ENCODE peak calls at places on chromosomes 12 and 14, in six cellular contexts. D is esophagus squamous epithelium; C is stimulated activated CD4-positive, alpha-beta T cell treated with anti-CD3 and anti-CD28 coated beads, Interleukin-4, amount 100 ng/mL, for 48 hours; R is natural killer cell; U is testis; T is skeletal muscle cell. S is an unnamed sample.

GRCh38 chr14:89387922-89388685 is 28.9 kb downstream of the FOXN3 start:
- DNase-seq in D (no peak), C (no peak), R (no peak), T (no peak), U (no peak), S (no peak)

GRCh38 chr14:54450535-54450934 is 9.4 kb upstream of the CNIH1 start:
- DNase-seq in D (no peak), C (no peak), U (no peak), R (no peak), T (no peak), S (no peak)

GRCh38 chr14:58732387-58732786 is 94.6 kb downstream of the DACT1 start:
- DNase-seq in D (no peak), T (no peak), C (peak; percentile 24), R (no peak), U (no peak), S (no peak)

GRCh38 chr14:73238262-73238852 is 1.1 kb downstream of the PAPLN start:
- DNase-seq in U (no peak), R (no peak), D (no peak), T (peak; percentile 68), C (no peak), S (no peak)

GRCh38 chr12:28958553-28959195 is 190.4 kb upstream of the FAR2 start:
- DNase-seq in U (no peak), R (no peak), T (no peak), C (no peak), D (no peak), S (no peak)

GRCh38 chr12:12700249-12700648 is 4.3 kb upstream of the GPR19 start:
- DNase-seq in U (no peak), C (no peak), T (no peak), R (no peak), D (no peak), S (no peak)

GRCh38 chr12:40158592-40159111 is 52.8 kb upstream of the SLC2A13 start:
- DNase-seq in T (peak; percentile 21), D (no peak), U (no peak), C (no peak), R (no peak), S (no peak)

GRCh38 chr12:47912575-47912974 is 7.8 kb upstream of the VDR start:
- DNase-seq in T (no peak), R (no peak), D (no peak), C (no peak), U (no peak), S (no peak)

GRCh38 chr14:61562321-61563161 is 132.8 kb upstream of the HIF1A start:
- DNase-seq in C (no peak), U (no peak), R (no peak), T (peak; percentile 99), D (no peak), S (no peak)

GRCh38 chr12:20527396-20528154 is 159.2 kb downstream of the PDE3A start:
- DNase-seq in U (no peak), R (no peak), C (no peak), T (peak; percentile 68), D (no peak), S (peak; percentile 13)

GRCh38 chr12:89244536-89244935 is 107.8 kb downstream of the DUSP6 start:
- DNase-seq in R (no peak), D (no peak), U (no peak), C (no peak), T (no peak), S (no peak)

GRCh38 chr14:50272498-50272897 is 39.5 kb downstream of the L2HGDH start:
- DNase-seq in T (no peak), U (no peak), C (no peak), R (no peak), D (no peak), S (no peak)

GRCh38 chr14:55237999-55238680 is 33.1 kb upstream of the FBXO34 start:
- DNase-seq in C (no peak), T (no peak), U (no peak), D (no peak), R (no peak), S (no peak)

GRCh38 chr12:79250186-79250585 is 385.6 kb downstream of the SYT1 start:
- DNase-seq in R (no peak), U (no peak), T (no peak), D (no peak), C (no peak), S (no peak)

GRCh38 chr12:47079365-47079893 is at the start of gene PCED1B:
- DNase-seq in C (peak; percentile 48), U (peak; percentile 80), T (no peak), R (peak; percentile 47), D (peak; percentile 5), S (peak; percentile 39)

GRCh38 chr12:62865860-62866407 is 69.0 kb downstream of the PPM1H start:
- DNase-seq in C (no peak), R (no peak), D (no peak), T (no peak), U (no peak), S (no peak)

GRCh38 chr12:34406996-34407300 is 384.7 kb downstream of the ALG10 start:
- DNase-seq in D (no peak), C (no peak), T (no peak), R (peak; percentile 1), U (peak; percentile 0), S (no peak)

GRCh38 chr12:92827836-92828431 is 101.2 kb downstream of the EEA1 start:
- DNase-seq in R (no peak), D (no peak), U (no peak), T (peak; percentile 5), C (peak; percentile 1), S (no peak)